ENCODE peak calls at places on chromosomes 2 and 18, in five cellular contexts. P, D, V, I and G are unnamed samples. For H3K4me1 and H3K27me3, the result is how much of the 10 kb centered on the place peaks cover.

GRCh38 chr2:123785332-123785731 is 239.8 kb upstream of the CNTNAP5 start:
- DNase-seq in D (no peak), I (no peak), P (no peak), V (no peak), G (no peak)

GRCh38 chr2:175136334-175137215 is 31.4 kb downstream of the ATF2 start:
- DNase-seq in I (no peak), V (no peak), D (no peak), P (no peak), G (no peak)

GRCh38 chr2:236947294-236947693 is 138.4 kb upstream of the COPS8 start:
- DNase-seq in P (no peak), D (no peak), I (no peak), V (no peak), G (no peak)

GRCh38 chr2:143128681-143129580 is at the start of gene ARHGAP15:
- DNase-seq in V (no peak), D (peak), I (no peak), P (peak), G (peak)

GRCh38 chr2:185202416-185202815 is 536.2 kb upstream of the FSIP2 start:
- DNase-seq in D (no peak), V (no peak), P (no peak), I (no peak), G (no peak)

GRCh38 chr2:19538411-19538963 is 180.1 kb upstream of the OSR1 start:
- DNase-seq in D (no peak), P (no peak), V (peak), I (no peak), G (no peak)

GRCh38 chr2:80303006-80303741 is 1.4 kb downstream of the LRRTM1 start:
- DNase-seq in D (no peak), P (no peak), V (no peak), I (peak), G (no peak)

GRCh38 chr2:25758348-25758747 is 85.0 kb upstream of the DTNB start:
- DNase-seq in D (no peak), I (no peak), P (no peak), V (no peak), G (no peak)

DNA sequence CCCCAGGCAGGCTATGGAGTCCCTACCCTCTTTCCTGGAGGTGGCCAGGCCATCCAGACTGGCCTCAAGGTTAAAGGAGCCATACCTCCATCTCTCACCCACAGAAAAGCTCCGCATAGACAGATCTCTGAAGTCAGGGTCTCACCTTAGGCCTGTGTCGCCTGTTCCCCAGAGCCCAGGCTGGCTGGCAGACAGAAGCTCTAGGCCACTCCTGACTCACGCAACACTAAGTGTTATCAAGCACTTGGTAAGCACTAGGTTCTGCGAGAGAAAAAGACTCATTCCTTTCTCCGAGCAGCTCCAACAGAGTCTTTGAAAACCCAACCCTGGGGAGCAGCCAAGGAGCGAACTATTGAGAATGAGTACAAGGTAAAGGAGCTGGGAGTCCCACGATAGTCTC is 6.1 kb downstream of the SMAD7 start:
- DNase-seq in V (no peak), D (no peak), I (no peak), P (no peak), G (no peak)
- H3K4me1 ChIP-seq in V (half or more), D (half or more), I (under half), P (half or more), G (half or more)

GRCh38 chr2:149039213-149039724 is 770 bp downstream of the LYPD6B start:
- DNase-seq in P (no peak), V (no peak), D (no peak), I (no peak), G (no peak)

GRCh38 chr2:149038442-149039212 is at the start of gene LYPD6B:
- DNase-seq in D (no peak), V (no peak), I (peak), P (no peak), G (no peak)

GRCh38 chr2:149040451-149040850 is 2.0 kb downstream of the LYPD6B start:
- DNase-seq in V (no peak), I (peak), D (peak), P (peak), G (peak)

GRCh38 chr2:149036507-149037293 is 1.8 kb upstream of the LYPD6B start:
- DNase-seq in I (no peak), P (no peak), D (no peak), V (no peak), G (no peak)

GRCh38 chr2:149037851-149038250 is 648 bp upstream of the LYPD6B start:
- DNase-seq in P (no peak), I (peak), V (no peak), D (no peak), G (no peak)
- H3K27me3 ChIP-seq in P (under half), I (under half), V (under half), D (under half), G (under half)

GRCh38 chr2:239288237-239288636 is 112.6 kb downstream of the HDAC4 start:
- DNase-seq in I (no peak), D (no peak), V (no peak), P (no peak), G (no peak)
- H3K4me1 ChIP-seq in I (under half), D (half or more), V (under half), P (half or more), G (half or more)

GRCh38 chr2:113276906-113277425 is 1.8 kb downstream of the PAX8 start:
- DNase-seq in I (peak), D (no peak), V (no peak), P (no peak), G (no peak)

GRCh38 chr2:113278812-113279139 is at the start of gene PAX8:
- DNase-seq in P (no peak), V (no peak), D (no peak), I (peak), G (no peak)

GRCh38 chr2:113278073-113278811 is 479 bp downstream of the PAX8 start:
- DNase-seq in D (no peak), P (no peak), V (no peak), I (peak), G (no peak)

GRCh38 chr2:113276216-113276905 is 2.4 kb downstream of the PAX8 start:
- DNase-seq in P (no peak), V (no peak), D (no peak), I (no peak), G (no peak)

GRCh38 chr2:113277474-113278072 is 1.1 kb downstream of the PAX8 start:
- DNase-seq in P (no peak), D (no peak), I (peak), V (no peak), G (no peak)
- H3K27me3 ChIP-seq in P (under half), D (under half), I (half or more), V (half or more), G (under half)

DNA sequence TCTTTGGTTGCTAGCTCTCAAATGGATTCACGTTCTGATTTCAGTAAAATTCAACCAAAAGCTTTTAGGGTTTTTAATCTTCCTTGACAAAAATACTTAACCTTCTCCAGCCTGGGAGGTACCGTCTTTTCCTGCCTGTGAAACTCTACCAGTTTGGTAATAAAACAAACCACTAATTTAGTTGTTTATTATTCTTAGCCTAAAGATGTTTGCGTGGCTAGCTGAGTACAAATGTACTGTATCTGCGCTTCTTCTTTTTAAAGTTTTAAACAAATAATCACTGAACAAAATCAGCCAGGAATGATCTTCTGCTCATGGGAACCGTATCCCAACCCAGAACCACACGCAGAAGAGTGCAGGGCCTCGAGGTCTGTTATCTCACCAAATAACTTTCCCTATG is 36.3 kb downstream of the BCL2 start:
- DNase-seq in V (no peak), I (no peak), P (no peak), D (no peak), G (no peak)
- H3K4me1 ChIP-seq in V (under half), I (under half), P (half or more), D (half or more), G (under half)

GRCh38 chr18:77132369-77133050 is at the start of gene MBP:
- DNase-seq in P (peak), I (peak), V (no peak), D (peak), G (peak)
- H3K27me3 ChIP-seq in P (under half), I (under half), V (under half), D (under half), G (under half)

DNA sequence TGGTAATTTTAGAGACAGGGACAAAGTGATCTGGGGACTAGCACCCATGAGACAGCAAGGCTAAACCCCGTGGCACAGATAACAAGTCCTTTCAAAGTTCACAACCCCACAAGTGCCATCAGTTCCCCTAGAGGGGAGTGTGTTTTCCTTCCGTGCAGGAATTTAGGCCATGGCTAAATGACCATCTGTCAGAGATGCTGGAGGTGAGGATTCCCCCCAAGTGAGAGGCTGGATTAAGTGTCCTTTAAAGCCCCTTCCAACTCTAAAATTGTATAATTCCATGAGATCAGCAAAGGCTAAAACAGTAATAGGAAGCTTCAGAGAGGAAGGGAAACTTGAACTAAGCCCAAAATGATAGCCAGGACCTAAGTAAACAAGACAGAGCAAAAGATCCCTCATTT is 8.7 kb downstream of the FEZ2 start:
- DNase-seq in I (no peak), P (no peak), V (peak), D (no peak), G (no peak)
- H3K4me1 ChIP-seq in I (under half), P (under half), V (under half), D (under half), G (under half)